ENCODE peak calls at places on chromosomes 16 and 17, in eight cellular contexts. O, D, B, V, R, H, Q and T are unnamed samples.

GRCh38 chr16:784431-784830 is 3.8 kb downstream of the RPUSD1 start:
- DNase-seq in O (no peak), B (no peak), D (no peak), H (no peak), V (no peak), Q (no peak), R (no peak), T (no peak)

GRCh38 chr17:77863814-77864161 is 94.7 kb upstream of the TNRC6C start:
- DNase-seq in Q (no peak), D (peak; percentile 24), V (no peak), O (peak; percentile 80), R (no peak), H (no peak), B (no peak), T (no peak)

GRCh38 chr16:81198635-81199034 is 39.9 kb upstream of the BCO1 start:
- DNase-seq in B (no peak), O (no peak), D (peak; percentile 59), H (no peak), V (no peak), Q (no peak), R (no peak), T (no peak)

GRCh38 chr16:87263418-87264052 is 53.7 kb downstream of the C16orf95 start:
- DNase-seq in O (no peak), R (no peak), D (no peak), B (no peak), V (no peak), Q (no peak), H (no peak), T (no peak)

GRCh38 chr16:4700380-4700996 is 7.1 kb downstream of the NUDT16L1 start:
- DNase-seq in R (no peak), Q (no peak), O (peak; percentile 9), D (no peak), H (no peak), B (no peak), V (no peak), T (no peak)

GRCh38 chr17:72299092-72299491 is 178.3 kb downstream of the SOX9 start:
- DNase-seq in D (no peak), B (no peak), V (no peak), O (no peak), R (no peak), H (no peak), Q (no peak), T (no peak)

GRCh38 chr17:60743812-60744211 is 66.2 kb downstream of the BCAS3 start:
- DNase-seq in B (no peak), D (no peak), R (no peak), V (no peak), H (no peak), O (no peak), Q (no peak), T (no peak)

GRCh38 chr16:3882531-3882930 is 2.0 kb upstream of the CREBBP start:
- DNase-seq in V (no peak), Q (no peak), H (no peak), R (no peak), B (no peak), D (no peak), O (no peak), T (no peak)

GRCh38 chr17:40314557-40314953 is 5.6 kb downstream of the RARA start:
- DNase-seq in Q (peak; percentile 92), B (peak; percentile 92), V (peak; percentile 81), D (peak; percentile 78), O (peak; percentile 98), H (peak; percentile 64), R (peak; percentile 92), T (no peak)

GRCh38 chr16:8735574-8735973 is 61.2 kb downstream of the ABAT start:
- DNase-seq in B (peak; percentile 37), D (no peak), H (no peak), R (no peak), O (no peak), V (no peak), Q (no peak), T (no peak)

GRCh38 chr16:16014329-16015224 is 65.2 kb downstream of the ABCC1 start:
- DNase-seq in Q (no peak), B (peak; percentile 76), D (peak; percentile 93), O (peak; percentile 84), H (no peak), R (no peak), V (no peak), T (no peak)

GRCh38 chr16:58348986-58349385 is 43.3 kb upstream of the GINS3 start:
- DNase-seq in R (no peak), V (no peak), Q (no peak), B (no peak), O (no peak), H (no peak), D (no peak), T (no peak)

GRCh38 chr17:48593126-48593829 is at the start of gene HOXB5:
- DNase-seq in Q (peak; percentile 37), B (no peak), V (no peak), O (peak; percentile 79), D (no peak), R (peak; percentile 43), H (no peak), T (no peak)

GRCh38 chr17:75502746-75503329 is 12.5 kb downstream of the CASKIN2 start:
- DNase-seq in O (no peak), B (no peak), V (no peak), Q (no peak), D (no peak), H (no peak), R (no peak), T (no peak)

GRCh38 chr17:47242648-47243047 is 11.0 kb upstream of the ITGB3 start:
- DNase-seq in R (no peak), D (no peak), H (no peak), O (no peak), V (no peak), Q (no peak), B (no peak), T (no peak)

GRCh38 chr16:30075503-30076275 is at the start of gene PPP4C:
- DNase-seq in D (peak; percentile 88), Q (peak; percentile 93), R (peak; percentile 93), H (peak; percentile 56), B (peak; percentile 97), V (peak; percentile 85), O (peak; percentile 96), T (peak; percentile 86)

GRCh38 chr16:2447920-2448583 is 11.9 kb upstream of the TEDC2 start:
- DNase-seq in B (no peak), D (no peak), Q (no peak), O (no peak), H (no peak), V (no peak), R (no peak), T (no peak)

GRCh38 chr17:64707077-64707591 is 45.0 kb upstream of the SMURF2 start:
- DNase-seq in O (peak; percentile 93), B (peak; percentile 96), H (peak; percentile 97), Q (no peak), D (peak; percentile 68), V (no peak), R (no peak), T (no peak)

GRCh38 chr17:82866521-82867214 is 26.8 kb upstream of the ZNF750 start:
- DNase-seq in O (no peak), B (peak; percentile 88), R (no peak), H (peak; percentile 76), V (no peak), D (no peak), Q (no peak), T (no peak)

GRCh38 chr16:62545039-62545438 is 508.8 kb upstream of the CDH8 start:
- DNase-seq in B (no peak), R (no peak), D (no peak), H (no peak), Q (no peak), O (no peak), V (no peak), T (no peak)

GRCh38 chr17:29663155-29663554 is 40.4 kb upstream of the CORO6 start:
- DNase-seq in D (peak; percentile 67), O (no peak), B (no peak), H (no peak), R (no peak), V (no peak), Q (no peak), T (no peak)

GRCh38 chr17:67608691-67609090 is 109.0 kb upstream of the NOL11 start:
- DNase-seq in Q (no peak), R (no peak), B (no peak), O (no peak), D (no peak), V (no peak), H (no peak), T (no peak)

GRCh38 chr17:31446195-31446967 is 54.9 kb downstream of the RAB11FIP4 start:
- DNase-seq in O (no peak), B (no peak), D (no peak), H (no peak), R (no peak), V (no peak), Q (no peak), T (no peak)

GRCh38 chr17:75102385-75102821 is 7.4 kb upstream of the ARMC7 start:
- DNase-seq in H (no peak), O (no peak), D (no peak), V (peak; percentile 69), R (no peak), Q (no peak), B (no peak), T (no peak)

GRCh38 chr17:80292557-80292956 is 31.9 kb downstream of the RNF213 start:
- DNase-seq in Q (no peak), V (no peak), B (no peak), H (no peak), R (no peak), O (peak; percentile 72), D (no peak), T (no peak)

GRCh38 chr17:35117984-35118383 is 1.7 kb downstream of the RAD51D start:
- DNase-seq in Q (peak; percentile 45), H (no peak), V (no peak), R (peak; percentile 72), D (peak; percentile 19), O (no peak), B (no peak), T (no peak)

GRCh38 chr17:81503619-81504018 is 9.0 kb downstream of the ACTG1 start:
- DNase-seq in Q (no peak), O (no peak), B (no peak), H (no peak), D (no peak), R (no peak), V (no peak), T (no peak)

GRCh38 chr16:87431926-87432325 is 39.8 kb downstream of the MAP1LC3B start:
- DNase-seq in O (no peak), Q (no peak), V (no peak), D (no peak), R (no peak), B (no peak), H (peak; percentile 64), T (no peak)

GRCh38 chr17:13584701-13585080 is 17.0 kb downstream of the HS3ST3A1 start:
- DNase-seq in Q (no peak), R (no peak), B (no peak), O (no peak), D (no peak), V (no peak), H (no peak), T (no peak)

GRCh38 chr17:67606896-67607604 is 110.7 kb upstream of the NOL11 start:
- DNase-seq in D (no peak), V (no peak), B (no peak), R (no peak), O (no peak), H (no peak), Q (no peak), T (no peak)

GRCh38 chr17:66348605-66349165 is 46.3 kb downstream of the PRKCA start:
- DNase-seq in Q (no peak), V (no peak), H (peak; percentile 43), D (peak; percentile 68), R (peak; percentile 62), O (no peak), B (peak; percentile 75), T (no peak)

GRCh38 chr16:79897444-79898146 is 297.1 kb upstream of the MAF start:
- DNase-seq in H (peak; percentile 13), V (no peak), R (no peak), D (peak; percentile 94), O (peak; percentile 72), Q (no peak), B (no peak), T (no peak)

GRCh38 chr16:64469906-64470702 is 651.8 kb downstream of the CDH11 start:
- DNase-seq in H (no peak), B (no peak), R (no peak), V (no peak), Q (no peak), D (no peak), O (peak; percentile 45), T (no peak)

GRCh38 chr16:7581175-7581574 is 248.5 kb downstream of the RBFOX1 start:
- DNase-seq in O (no peak), B (no peak), Q (no peak), D (no peak), H (no peak), R (no peak), V (no peak), T (no peak)